ENCODE peak calls at places on chromosomes 16 and 17, in five cellular contexts. S, B, U, M and D are unnamed samples.

GRCh38 chr16:74153773-74154172 is 142.8 kb upstream of the PSMD7 start:
- DNase-seq in B (no peak), M (no peak), S (no peak), U (no peak), D (no peak)

GRCh38 chr16:2954228-2954627 is 9.8 kb upstream of the KREMEN2 start:
- DNase-seq in S (no peak), U (no peak), M (no peak), B (no peak), D (no peak)

GRCh38 chr16:50742521-50743150 is 750 bp downstream of the CYLD start:
- DNase-seq in M (peak; percentile 48), B (peak; percentile 39), U (no peak), S (peak; percentile 31), D (peak; percentile 23)

GRCh38 chr16:57372372-57373116 is at the start of gene CX3CL1:
- DNase-seq in S (no peak), U (peak; percentile 69), M (no peak), B (no peak), D (peak; percentile 76)

GRCh38 chr16:22813946-22814325 is at the start of gene HS3ST2:
- DNase-seq in M (no peak), B (no peak), S (no peak), U (peak; percentile 80), D (peak; percentile 72)

GRCh38 chr16:14405611-14406537 is 224.2 kb downstream of the PARN start:
- DNase-seq in U (peak; percentile 36), M (no peak), S (no peak), B (peak; percentile 8), D (peak; percentile 67)

GRCh38 chr16:85561248-85562101 is 51.6 kb upstream of the GSE1 start:
- DNase-seq in B (no peak), S (no peak), U (peak; percentile 77), M (no peak), D (no peak)

GRCh38 chr16:83967838-83968482 is at the start of gene NECAB2:
- DNase-seq in S (no peak), B (peak; percentile 31), U (peak; percentile 72), M (no peak), D (peak; percentile 79)

GRCh38 chr17:419073-419735 is 66.6 kb upstream of the RPH3AL start:
- DNase-seq in S (peak; percentile 41), B (peak; percentile 26), M (peak; percentile 41), U (no peak), D (no peak)

GRCh38 chr16:9980981-9981380 is 201.2 kb downstream of the GRIN2A start:
- DNase-seq in B (no peak), U (no peak), M (no peak), S (no peak), D (no peak)

GRCh38 chr16:68230956-68231355 is 5.0 kb downstream of the ESRP2 start:
- DNase-seq in B (no peak), M (no peak), U (no peak), S (no peak), D (no peak)

GRCh38 chr16:82507271-82507670 is 119.5 kb upstream of the CDH13 start:
- DNase-seq in B (no peak), M (no peak), S (no peak), U (no peak), D (no peak)

GRCh38 chr17:41360291-41360995 is 9.2 kb downstream of the KRT33B start:
- DNase-seq in U (no peak), B (no peak), S (no peak), M (no peak), D (no peak)

GRCh38 chr17:44787271-44787940 is 28.6 kb downstream of the ADAM11 start:
- DNase-seq in S (no peak), U (no peak), B (no peak), M (no peak), D (no peak)

GRCh38 chr17:76888661-76889060 is 20.5 kb downstream of the MGAT5B start:
- DNase-seq in S (no peak), M (no peak), B (no peak), U (no peak), D (peak; percentile 36)

GRCh38 chr16:86570542-86571196 is 4.0 kb downstream of the FOXC2 start:
- DNase-seq in B (no peak), U (no peak), S (no peak), M (no peak), D (peak; percentile 30)

GRCh38 chr16:79769320-79770243 is 169.0 kb upstream of the MAF start:
- DNase-seq in S (no peak), B (no peak), M (no peak), U (no peak), D (no peak)

GRCh38 chr17:75191584-75191983 is 8.8 kb upstream of the SUMO2 start:
- DNase-seq in B (no peak), M (no peak), S (no peak), U (no peak), D (no peak)

GRCh38 chr17:58534901-58535421 is 20.5 kb upstream of the MTMR4 start:
- DNase-seq in U (no peak), M (no peak), S (no peak), B (no peak), D (no peak)

GRCh38 chr17:74647871-74648672 is 24.5 kb upstream of the CD300E start:
- DNase-seq in B (no peak), U (peak; percentile 55), M (no peak), S (no peak), D (no peak)

GRCh38 chr17:2981325-2981724 is 82.1 kb downstream of the OR1D5 start:
- DNase-seq in B (no peak), S (no peak), M (no peak), U (no peak), D (no peak)

GRCh38 chr17:78279360-78279990 is 48.0 kb downstream of the TMEM235 start:
- DNase-seq in U (no peak), M (no peak), B (no peak), S (no peak), D (no peak)